ENCODE peak calls at places on chromosomes 4 and X, in seven cellular contexts. Q is cardiac muscle cell; W is aorta; C is PC-3; J is MM.1S; P is CD8-positive, alpha-beta T cell; S is right lobe of liver. I is an unnamed sample.

GRCh38 chr4:163515198-163515597 is 20.7 kb downstream of the TMA16 start:
- DNase-seq in Q (no peak), W (no peak), C (no peak), J (no peak), P (no peak), S (no peak), I (no peak)

GRCh38 chrX:72269671-72270251 is 7.3 kb downstream of the RPS4X start:
- DNase-seq in Q (no peak), W (peak; percentile 54), C (peak; percentile 61), J (no peak), P (no peak), S (no peak), I (peak; percentile 65)

GRCh38 chr4:8646296-8647093 is 53.9 kb downstream of the CPZ start:
- DNase-seq in Q (no peak), W (no peak), C (no peak), J (no peak), P (no peak), S (no peak), I (no peak)

GRCh38 chrX:103845165-103845653 is 13.2 kb upstream of the RAB9B start:
- DNase-seq in Q (peak; percentile 71), W (peak; percentile 67), C (peak; percentile 80), J (peak; percentile 63), P (no peak), S (peak; percentile 46), I (peak; percentile 83)

GRCh38 chrX:29797156-29797555 is 418.2 kb upstream of the MAGEB2 start:
- DNase-seq in Q (no peak), W (no peak), C (no peak), J (no peak), P (no peak), S (no peak), I (no peak)

GRCh38 chr4:59698041-59698440 is 1502.1 kb upstream of the ADGRL3 start:
- DNase-seq in Q (no peak), W (no peak), C (no peak), J (no peak), P (no peak), S (no peak), I (no peak)

GRCh38 chr4:30181918-30182317 is 538.3 kb upstream of the PCDH7 start:
- DNase-seq in Q (no peak), W (no peak), C (no peak), J (peak; percentile 35), P (no peak), S (no peak), I (peak; percentile 15)

GRCh38 chrX:100654256-100654655 is 10.3 kb downstream of the SRPX2 start:
- DNase-seq in Q (peak; percentile 39), W (no peak), C (peak; percentile 53), J (peak; percentile 22), P (no peak), S (no peak), I (no peak)

GRCh38 chr4:10656420-10656819 is 28.1 kb downstream of the CLNK start:
- DNase-seq in Q (no peak), W (no peak), C (no peak), J (no peak), P (no peak), S (no peak), I (no peak)

GRCh38 chrX:24355095-24355494 is 5.3 kb upstream of the SUPT20HL1 start:
- DNase-seq in Q (no peak), W (no peak), C (no peak), J (no peak), P (no peak), S (no peak), I (no peak)

DNA sequence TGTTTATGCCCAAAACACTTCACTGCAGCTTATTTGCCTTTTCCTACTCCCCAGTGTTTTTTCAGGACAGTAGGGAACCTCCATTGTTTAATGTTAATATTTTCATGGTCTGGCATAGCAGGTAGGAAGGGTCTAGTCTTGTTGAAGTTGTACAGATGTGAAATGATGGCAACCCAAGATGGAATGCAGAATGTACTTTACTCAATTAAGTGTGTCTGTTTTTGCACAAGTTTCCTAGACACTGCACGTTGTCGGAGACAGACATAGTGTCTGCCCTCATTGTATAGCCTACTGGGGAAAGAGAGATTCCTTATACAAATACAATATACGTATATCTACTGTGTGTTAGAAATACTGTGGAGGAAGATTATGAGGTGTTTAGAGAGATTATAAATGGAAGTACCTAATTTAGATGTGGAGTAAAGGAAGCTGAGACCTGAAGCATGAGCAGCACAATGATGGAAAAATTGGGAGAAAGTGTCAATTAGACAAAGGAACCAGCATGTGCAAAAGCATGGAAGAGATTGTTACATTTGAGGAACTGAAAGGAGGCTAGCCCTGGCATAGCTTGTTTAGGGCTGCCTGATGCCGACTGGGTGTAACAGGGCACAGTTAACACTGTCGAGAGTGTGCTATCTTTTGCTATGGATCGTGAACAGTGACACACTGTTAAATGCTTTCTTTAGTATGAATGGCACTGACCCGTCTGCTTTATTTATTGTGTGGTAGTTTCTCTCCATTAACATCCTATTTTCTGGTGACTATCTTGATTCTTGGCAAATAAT is 18.4 kb downstream of the CPEB2 start:
- DNase-seq in Q (no peak), W (no peak), C (no peak), J (no peak), P (no peak), S (no peak), I (no peak)
- H3K4me1 ChIP-seq in Q (peaks cover 12% of the 10 kb centered on the region), W (no peaks in the 10 kb centered on the region), C (no peaks in the 10 kb centered on the region), J (peaks cover 50% of the 10 kb centered on the region), P (no peaks in the 10 kb centered on the region), S (no peaks in the 10 kb centered on the region), I (no peaks in the 10 kb centered on the region)

DNA sequence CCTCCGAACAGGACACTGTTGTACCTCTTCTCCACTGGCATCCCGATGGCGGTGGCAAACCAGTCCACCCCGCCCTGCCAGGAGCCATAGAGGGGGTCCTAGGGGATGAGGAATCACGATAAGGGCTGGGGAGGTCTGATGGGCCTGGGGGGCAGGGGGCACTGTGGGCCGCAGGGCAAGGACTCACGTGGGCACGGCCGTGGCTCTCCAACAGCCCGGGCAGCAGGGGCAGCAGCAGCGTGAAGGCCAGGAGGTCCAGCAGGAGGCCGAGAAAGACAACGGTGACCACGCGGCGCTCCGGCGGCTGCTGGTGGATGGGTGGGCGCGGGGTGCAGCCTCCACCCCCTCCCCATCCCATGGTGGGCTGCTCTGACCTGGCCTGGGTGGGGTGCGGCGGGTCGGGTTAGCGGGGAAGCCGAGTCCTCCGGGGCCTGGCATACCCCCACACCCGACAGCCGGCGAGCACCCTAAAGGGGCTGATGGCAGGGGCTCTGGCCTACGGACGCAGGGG is 29.6 kb downstream of the NOP14 start:
- DNase-seq in Q (no peak), W (peak; percentile 61), C (no peak), J (no peak), P (no peak), S (peak; percentile 31), I (no peak)
- H3K4me1 ChIP-seq in Q (peaks cover 5% of the 10 kb centered on the region), W (no peaks in the 10 kb centered on the region), C (peaks cover 36% of the 10 kb centered on the region), J (peaks cover 8% of the 10 kb centered on the region), P (peaks cover 55% of the 10 kb centered on the region), S (no peaks in the 10 kb centered on the region), I (peaks cover 44% of the 10 kb centered on the region)

GRCh38 chr4:48126621-48127020 is 7.4 kb downstream of the TXK start:
- DNase-seq in Q (no peak), W (no peak), C (no peak), J (no peak), P (no peak), S (no peak), I (no peak)
- H3K4me1 ChIP-seq in Q (peaks cover 15% of the 10 kb centered on the region), W (no peaks in the 10 kb centered on the region), C (peaks cover 31% of the 10 kb centered on the region), J (peaks cover 26% of the 10 kb centered on the region), P (peaks cover 88% of the 10 kb centered on the region), S (no peaks in the 10 kb centered on the region), I (peaks cover 8% of the 10 kb centered on the region)

DNA sequence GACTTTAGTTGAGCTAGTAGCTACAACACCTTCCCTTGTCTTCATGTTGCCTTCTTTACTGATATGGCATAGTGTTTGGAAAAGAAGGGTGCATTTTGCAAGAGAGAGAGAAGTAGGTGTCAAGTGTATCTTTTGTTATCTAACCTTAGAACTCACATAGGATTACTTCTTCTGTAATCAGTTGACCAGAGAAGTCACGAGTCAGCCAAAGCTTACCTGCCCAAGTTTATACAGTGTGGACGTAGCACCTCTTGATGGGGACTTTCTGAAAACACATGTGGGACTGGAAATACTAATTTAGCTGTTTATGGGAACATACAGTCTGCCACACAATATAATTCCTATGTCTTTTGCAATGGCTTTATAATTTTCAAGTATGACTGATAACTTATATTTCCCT is 56.0 kb downstream of the UGT8 start:
- DNase-seq in Q (no peak), W (no peak), C (no peak), J (no peak), P (no peak), S (no peak), I (no peak)
- H3K4me1 ChIP-seq in Q (peaks cover 14% of the 10 kb centered on the region), W (no peaks in the 10 kb centered on the region), C (no peaks in the 10 kb centered on the region), J (no peaks in the 10 kb centered on the region), P (no peaks in the 10 kb centered on the region), S (no peaks in the 10 kb centered on the region), I (no peaks in the 10 kb centered on the region)

GRCh38 chrX:65688403-65688881 is 21.0 kb downstream of the MSN start:
- DNase-seq in Q (no peak), W (no peak), C (no peak), J (peak; percentile 85), P (no peak), S (no peak), I (peak; percentile 67)
- H3K4me1 ChIP-seq in Q (no peaks in the 10 kb centered on the region), W (peaks cover 6% of the 10 kb centered on the region), C (peaks cover 36% of the 10 kb centered on the region), J (peaks cover 44% of the 10 kb centered on the region), P (peaks cover 90% of the 10 kb centered on the region), S (no peaks in the 10 kb centered on the region), I (peaks cover 44% of the 10 kb centered on the region)

GRCh38 chr4:87042986-87043820 is 108.4 kb downstream of the AFF1 start:
- DNase-seq in Q (no peak), W (no peak), C (no peak), J (no peak), P (no peak), S (no peak), I (no peak)

GRCh38 chr4:87038837-87039715 is 104.3 kb downstream of the AFF1 start:
- DNase-seq in Q (peak; percentile 88), W (peak; percentile 89), C (peak; percentile 17), J (no peak), P (no peak), S (peak; percentile 44), I (peak; percentile 94)

GRCh38 chr4:87042221-87042620 is 107.4 kb downstream of the AFF1 start:
- DNase-seq in Q (no peak), W (no peak), C (no peak), J (no peak), P (no peak), S (no peak), I (no peak)

GRCh38 chr4:87037921-87038320 is 103.1 kb downstream of the AFF1 start:
- DNase-seq in Q (no peak), W (no peak), C (no peak), J (no peak), P (no peak), S (no peak), I (no peak)

GRCh38 chr4:87041142-87041541 is 106.3 kb downstream of the AFF1 start:
- DNase-seq in Q (no peak), W (no peak), C (no peak), J (no peak), P (no peak), S (no peak), I (peak; percentile 56)
- H3K4me1 ChIP-seq in Q (peaks cover 64% of the 10 kb centered on the region), W (peaks cover 4% of the 10 kb centered on the region), C (no peaks in the 10 kb centered on the region), J (peaks cover 7% of the 10 kb centered on the region), P (peaks cover 10% of the 10 kb centered on the region), S (no peaks in the 10 kb centered on the region), I (peaks cover 30% of the 10 kb centered on the region)

DNA sequence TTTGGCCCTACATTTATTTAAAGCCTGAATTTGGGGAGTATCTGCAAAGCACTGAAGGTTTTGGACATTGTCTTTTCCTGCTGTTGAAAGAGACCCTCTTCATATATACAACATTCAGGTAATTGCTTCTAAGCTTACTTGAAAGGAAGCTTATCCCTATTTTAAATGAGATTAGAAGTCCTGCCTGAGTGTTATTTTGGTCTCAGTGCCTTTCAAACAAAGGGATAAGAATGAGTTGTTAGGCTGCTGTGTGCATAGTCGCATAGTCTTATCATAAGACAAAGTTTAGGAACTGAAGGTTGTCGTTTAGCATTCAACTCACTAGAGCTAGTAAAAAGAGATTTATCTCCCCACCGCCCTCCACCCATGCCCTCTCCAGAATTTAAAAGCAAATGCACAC is 5.7 kb downstream of the HERC3 start:
- DNase-seq in Q (peak; percentile 30), W (no peak), C (no peak), J (no peak), P (no peak), S (no peak), I (no peak)
- H3K4me1 ChIP-seq in Q (peaks cover 58% of the 10 kb centered on the region), W (no peaks in the 10 kb centered on the region), C (peaks cover 36% of the 10 kb centered on the region), J (peaks cover 4% of the 10 kb centered on the region), P (peaks cover 37% of the 10 kb centered on the region), S (no peaks in the 10 kb centered on the region), I (peaks cover 28% of the 10 kb centered on the region)